ENCODE peak calls at places on chromosomes 4 and X, in ten cellular contexts. One of them, this sample, is unnamed.

GRCh38 chrX:128691872-128692271 is 639.7 kb upstream of the ACTRT1 start:
- DNase-seq in activated T-helper 1 cell treated with Interleukin-2 at 50 U/mL for 16 hours: no peak
- DNase-seq in iris pigment epithelial cell: no peak
- DNase-seq in A549: no peak
- DNase-seq in mesenteric fat pad: no peak
- DNase-seq in ELF-1: no peak
- DNase-seq in tibial nerve: no peak
- DNase-seq in DMS53: no peak
- DNase-seq in activated CD8-positive, alpha-beta memory T cell treated with anti-CD3 and anti-CD28 coated beads for 48 hours: no peak
- DNase-seq in AG04450: no peak
- DNase-seq in this sample: no peak

GRCh38 chr4:23827971-23828680 is 61.7 kb downstream of the PPARGC1A start:
- DNase-seq in ELF-1: no peak
- DNase-seq in activated T-helper 1 cell treated with Interleukin-2 at 50 U/mL for 16 hours: no peak
- DNase-seq in DMS53: no peak
- DNase-seq in AG04450: no peak
- DNase-seq in A549: no peak
- DNase-seq in activated CD8-positive, alpha-beta memory T cell treated with anti-CD3 and anti-CD28 coated beads for 48 hours: no peak
- DNase-seq in iris pigment epithelial cell: peak
- DNase-seq in mesenteric fat pad: no peak
- DNase-seq in tibial nerve: no peak
- DNase-seq in this sample: no peak

GRCh38 chrX:65266482-65266881 is 268.1 kb downstream of the LAS1L start:
- DNase-seq in iris pigment epithelial cell: no peak
- DNase-seq in ELF-1: peak
- DNase-seq in mesenteric fat pad: no peak
- DNase-seq in AG04450: no peak
- DNase-seq in tibial nerve: no peak
- DNase-seq in activated T-helper 1 cell treated with Interleukin-2 at 50 U/mL for 16 hours: no peak
- DNase-seq in DMS53: no peak
- DNase-seq in A549: no peak
- DNase-seq in activated CD8-positive, alpha-beta memory T cell treated with anti-CD3 and anti-CD28 coated beads for 48 hours: no peak
- DNase-seq in this sample: no peak

GRCh38 chr4:159060161-159060560 is 42.7 kb upstream of the RAPGEF2 start:
- DNase-seq in activated CD8-positive, alpha-beta memory T cell treated with anti-CD3 and anti-CD28 coated beads for 48 hours: no peak
- DNase-seq in mesenteric fat pad: no peak
- DNase-seq in DMS53: no peak
- DNase-seq in AG04450: no peak
- DNase-seq in activated T-helper 1 cell treated with Interleukin-2 at 50 U/mL for 16 hours: no peak
- DNase-seq in tibial nerve: no peak
- DNase-seq in A549: no peak
- DNase-seq in iris pigment epithelial cell: no peak
- DNase-seq in ELF-1: no peak
- DNase-seq in this sample: no peak

GRCh38 chrX:108610141-108610540 is 126.2 kb downstream of the IRS4 start:
- DNase-seq in tibial nerve: no peak
- DNase-seq in AG04450: no peak
- DNase-seq in A549: no peak
- DNase-seq in DMS53: no peak
- DNase-seq in mesenteric fat pad: no peak
- DNase-seq in ELF-1: no peak
- DNase-seq in activated CD8-positive, alpha-beta memory T cell treated with anti-CD3 and anti-CD28 coated beads for 48 hours: no peak
- DNase-seq in activated T-helper 1 cell treated with Interleukin-2 at 50 U/mL for 16 hours: no peak
- DNase-seq in iris pigment epithelial cell: no peak
- DNase-seq in this sample: no peak

GRCh38 chrX:82218361-82218760 is 1016.5 kb downstream of the SH3BGRL start:
- DNase-seq in tibial nerve: no peak
- DNase-seq in A549: no peak
- DNase-seq in iris pigment epithelial cell: peak
- DNase-seq in activated T-helper 1 cell treated with Interleukin-2 at 50 U/mL for 16 hours: no peak
- DNase-seq in DMS53: peak
- DNase-seq in AG04450: no peak
- DNase-seq in activated CD8-positive, alpha-beta memory T cell treated with anti-CD3 and anti-CD28 coated beads for 48 hours: no peak
- DNase-seq in ELF-1: peak
- DNase-seq in mesenteric fat pad: no peak
- DNase-seq in this sample: no peak

GRCh38 chr4:24229976-24230375 is 340.1 kb upstream of the PPARGC1A start:
- DNase-seq in iris pigment epithelial cell: peak
- DNase-seq in mesenteric fat pad: no peak
- DNase-seq in A549: no peak
- DNase-seq in activated CD8-positive, alpha-beta memory T cell treated with anti-CD3 and anti-CD28 coated beads for 48 hours: no peak
- DNase-seq in activated T-helper 1 cell treated with Interleukin-2 at 50 U/mL for 16 hours: no peak
- DNase-seq in AG04450: peak
- DNase-seq in DMS53: no peak
- DNase-seq in tibial nerve: no peak
- DNase-seq in ELF-1: no peak
- DNase-seq in this sample: no peak

GRCh38 chr4:185637162-185637875 is 102.0 kb upstream of the PDLIM3 start:
- DNase-seq in ELF-1: no peak
- DNase-seq in mesenteric fat pad: no peak
- DNase-seq in activated CD8-positive, alpha-beta memory T cell treated with anti-CD3 and anti-CD28 coated beads for 48 hours: no peak
- DNase-seq in tibial nerve: no peak
- DNase-seq in iris pigment epithelial cell: peak
- DNase-seq in DMS53: peak
- DNase-seq in A549: no peak
- DNase-seq in activated T-helper 1 cell treated with Interleukin-2 at 50 U/mL for 16 hours: no peak
- DNase-seq in AG04450: no peak
- DNase-seq in this sample: peak

GRCh38 chr4:71466775-71467174 is 128.0 kb downstream of the SLC4A4 start:
- DNase-seq in tibial nerve: no peak
- DNase-seq in activated CD8-positive, alpha-beta memory T cell treated with anti-CD3 and anti-CD28 coated beads for 48 hours: no peak
- DNase-seq in A549: no peak
- DNase-seq in AG04450: no peak
- DNase-seq in iris pigment epithelial cell: no peak
- DNase-seq in ELF-1: no peak
- DNase-seq in DMS53: peak
- DNase-seq in mesenteric fat pad: no peak
- DNase-seq in activated T-helper 1 cell treated with Interleukin-2 at 50 U/mL for 16 hours: no peak
- DNase-seq in this sample: no peak

GRCh38 chrX:45322382-45322781 is 121.7 kb upstream of the DIPK2B start:
- DNase-seq in activated CD8-positive, alpha-beta memory T cell treated with anti-CD3 and anti-CD28 coated beads for 48 hours: no peak
- DNase-seq in A549: peak
- DNase-seq in tibial nerve: peak
- DNase-seq in DMS53: peak
- DNase-seq in activated T-helper 1 cell treated with Interleukin-2 at 50 U/mL for 16 hours: no peak
- DNase-seq in ELF-1: peak
- DNase-seq in mesenteric fat pad: no peak
- DNase-seq in iris pigment epithelial cell: peak
- DNase-seq in AG04450: peak
- DNase-seq in this sample: peak

GRCh38 chr4:2060578-2061207 is 1.6 kb downstream of the NAT8L start:
- DNase-seq in activated CD8-positive, alpha-beta memory T cell treated with anti-CD3 and anti-CD28 coated beads for 48 hours: no peak
- DNase-seq in ELF-1: peak
- DNase-seq in AG04450: no peak
- DNase-seq in DMS53: peak
- DNase-seq in A549: no peak
- DNase-seq in iris pigment epithelial cell: no peak
- DNase-seq in mesenteric fat pad: no peak
- DNase-seq in tibial nerve: no peak
- DNase-seq in activated T-helper 1 cell treated with Interleukin-2 at 50 U/mL for 16 hours: no peak
- DNase-seq in this sample: no peak

GRCh38 chr4:6469898-6470501 is 2.4 kb downstream of the PPP2R2C start:
- DNase-seq in iris pigment epithelial cell: no peak
- DNase-seq in A549: peak
- DNase-seq in mesenteric fat pad: no peak
- DNase-seq in activated CD8-positive, alpha-beta memory T cell treated with anti-CD3 and anti-CD28 coated beads for 48 hours: no peak
- DNase-seq in activated T-helper 1 cell treated with Interleukin-2 at 50 U/mL for 16 hours: no peak
- DNase-seq in tibial nerve: no peak
- DNase-seq in DMS53: no peak
- DNase-seq in AG04450: no peak
- DNase-seq in ELF-1: no peak
- DNase-seq in this sample: peak

GRCh38 chr4:183471960-183472708 is 27.7 kb downstream of the CDKN2AIP start:
- DNase-seq in iris pigment epithelial cell: peak
- DNase-seq in AG04450: peak
- DNase-seq in mesenteric fat pad: peak
- DNase-seq in tibial nerve: peak
- DNase-seq in ELF-1: peak
- DNase-seq in A549: peak
- DNase-seq in DMS53: peak
- DNase-seq in activated T-helper 1 cell treated with Interleukin-2 at 50 U/mL for 16 hours: peak
- DNase-seq in activated CD8-positive, alpha-beta memory T cell treated with anti-CD3 and anti-CD28 coated beads for 48 hours: peak
- DNase-seq in this sample: peak

GRCh38 chr4:71648448-71648847 is 135.4 kb downstream of the GC start:
- DNase-seq in tibial nerve: no peak
- DNase-seq in mesenteric fat pad: no peak
- DNase-seq in activated CD8-positive, alpha-beta memory T cell treated with anti-CD3 and anti-CD28 coated beads for 48 hours: no peak
- DNase-seq in DMS53: peak
- DNase-seq in ELF-1: no peak
- DNase-seq in A549: no peak
- DNase-seq in activated T-helper 1 cell treated with Interleukin-2 at 50 U/mL for 16 hours: no peak
- DNase-seq in iris pigment epithelial cell: no peak
- DNase-seq in AG04450: no peak
- DNase-seq in this sample: no peak

GRCh38 chrX:48897157-48897620 is 379 bp downstream of the TIMM17B start:
- DNase-seq in activated T-helper 1 cell treated with Interleukin-2 at 50 U/mL for 16 hours: no peak
- DNase-seq in activated CD8-positive, alpha-beta memory T cell treated with anti-CD3 and anti-CD28 coated beads for 48 hours: no peak
- DNase-seq in DMS53: peak
- DNase-seq in A549: peak
- DNase-seq in iris pigment epithelial cell: peak
- DNase-seq in ELF-1: peak
- DNase-seq in tibial nerve: peak
- DNase-seq in mesenteric fat pad: no peak
- DNase-seq in AG04450: no peak
- DNase-seq in this sample: peak

GRCh38 chr4:173571620-173572019 is 41.6 kb upstream of the HAND2 start:
- DNase-seq in A549: no peak
- DNase-seq in activated T-helper 1 cell treated with Interleukin-2 at 50 U/mL for 16 hours: no peak
- DNase-seq in activated CD8-positive, alpha-beta memory T cell treated with anti-CD3 and anti-CD28 coated beads for 48 hours: no peak
- DNase-seq in mesenteric fat pad: no peak
- DNase-seq in iris pigment epithelial cell: no peak
- DNase-seq in ELF-1: no peak
- DNase-seq in AG04450: no peak
- DNase-seq in tibial nerve: no peak
- DNase-seq in DMS53: no peak
- DNase-seq in this sample: no peak

GRCh38 chr4:7788687-7789425 is 150.8 kb downstream of the AFAP1 start:
- DNase-seq in mesenteric fat pad: no peak
- DNase-seq in activated CD8-positive, alpha-beta memory T cell treated with anti-CD3 and anti-CD28 coated beads for 48 hours: no peak
- DNase-seq in A549: no peak
- DNase-seq in activated T-helper 1 cell treated with Interleukin-2 at 50 U/mL for 16 hours: no peak
- DNase-seq in tibial nerve: no peak
- DNase-seq in ELF-1: no peak
- DNase-seq in iris pigment epithelial cell: no peak
- DNase-seq in AG04450: no peak
- DNase-seq in DMS53: no peak
- DNase-seq in this sample: no peak

GRCh38 chr4:54658321-54659093 is 750 bp downstream of the KIT start:
- DNase-seq in iris pigment epithelial cell: peak
- DNase-seq in activated CD8-positive, alpha-beta memory T cell treated with anti-CD3 and anti-CD28 coated beads for 48 hours: no peak
- DNase-seq in AG04450: no peak
- DNase-seq in DMS53: peak
- DNase-seq in ELF-1: peak
- DNase-seq in tibial nerve: no peak
- DNase-seq in mesenteric fat pad: no peak
- DNase-seq in A549: no peak
- DNase-seq in activated T-helper 1 cell treated with Interleukin-2 at 50 U/mL for 16 hours: no peak
- DNase-seq in this sample: peak

GRCh38 chrX:130091976-130092522 is 18.2 kb downstream of the ELF4 start:
- DNase-seq in ELF-1: peak
- DNase-seq in iris pigment epithelial cell: no peak
- DNase-seq in tibial nerve: no peak
- DNase-seq in DMS53: peak
- DNase-seq in AG04450: no peak
- DNase-seq in activated CD8-positive, alpha-beta memory T cell treated with anti-CD3 and anti-CD28 coated beads for 48 hours: peak
- DNase-seq in mesenteric fat pad: no peak
- DNase-seq in A549: no peak
- DNase-seq in activated T-helper 1 cell treated with Interleukin-2 at 50 U/mL for 16 hours: peak
- DNase-seq in this sample: no peak

GRCh38 chrX:86148594-86148993 is 343 bp downstream of the DACH2 start:
- DNase-seq in tibial nerve: no peak
- DNase-seq in iris pigment epithelial cell: no peak
- DNase-seq in activated CD8-positive, alpha-beta memory T cell treated with anti-CD3 and anti-CD28 coated beads for 48 hours: no peak
- DNase-seq in activated T-helper 1 cell treated with Interleukin-2 at 50 U/mL for 16 hours: no peak
- DNase-seq in mesenteric fat pad: no peak
- DNase-seq in DMS53: peak
- DNase-seq in A549: no peak
- DNase-seq in ELF-1: peak
- DNase-seq in AG04450: no peak
- DNase-seq in this sample: no peak

GRCh38 chr4:143185253-143186107 is 763 bp downstream of the USP38 start:
- DNase-seq in mesenteric fat pad: no peak
- DNase-seq in iris pigment epithelial cell: peak
- DNase-seq in activated T-helper 1 cell treated with Interleukin-2 at 50 U/mL for 16 hours: peak
- DNase-seq in A549: no peak
- DNase-seq in activated CD8-positive, alpha-beta memory T cell treated with anti-CD3 and anti-CD28 coated beads for 48 hours: peak
- DNase-seq in ELF-1: peak
- DNase-seq in tibial nerve: no peak
- DNase-seq in AG04450: no peak
- DNase-seq in DMS53: peak
- DNase-seq in this sample: no peak

GRCh38 chr4:128286474-128287158 is 997 bp downstream of the PGRMC2 start:
- DNase-seq in mesenteric fat pad: no peak
- DNase-seq in activated CD8-positive, alpha-beta memory T cell treated with anti-CD3 and anti-CD28 coated beads for 48 hours: no peak
- DNase-seq in ELF-1: peak
- DNase-seq in tibial nerve: no peak
- DNase-seq in activated T-helper 1 cell treated with Interleukin-2 at 50 U/mL for 16 hours: no peak
- DNase-seq in DMS53: peak
- DNase-seq in iris pigment epithelial cell: peak
- DNase-seq in A549: peak
- DNase-seq in AG04450: no peak
- DNase-seq in this sample: no peak

GRCh38 chrX:84161641-84162040 is 26.4 kb downstream of the RPS6KA6 start:
- DNase-seq in tibial nerve: no peak
- DNase-seq in mesenteric fat pad: no peak
- DNase-seq in AG04450: no peak
- DNase-seq in A549: no peak
- DNase-seq in iris pigment epithelial cell: no peak
- DNase-seq in DMS53: no peak
- DNase-seq in activated CD8-positive, alpha-beta memory T cell treated with anti-CD3 and anti-CD28 coated beads for 48 hours: no peak
- DNase-seq in activated T-helper 1 cell treated with Interleukin-2 at 50 U/mL for 16 hours: no peak
- DNase-seq in ELF-1: no peak
- DNase-seq in this sample: no peak

GRCh38 chr4:99679204-99679603 is 21.6 kb upstream of the C4orf54 start:
- DNase-seq in DMS53: peak
- DNase-seq in A549: no peak
- DNase-seq in iris pigment epithelial cell: no peak
- DNase-seq in mesenteric fat pad: no peak
- DNase-seq in tibial nerve: no peak
- DNase-seq in AG04450: no peak
- DNase-seq in activated CD8-positive, alpha-beta memory T cell treated with anti-CD3 and anti-CD28 coated beads for 48 hours: no peak
- DNase-seq in ELF-1: no peak
- DNase-seq in activated T-helper 1 cell treated with Interleukin-2 at 50 U/mL for 16 hours: no peak
- DNase-seq in this sample: no peak

GRCh38 chrX:16785247-16786138 is 773 bp upstream of the TXLNG start:
- DNase-seq in tibial nerve: no peak
- DNase-seq in iris pigment epithelial cell: peak
- DNase-seq in mesenteric fat pad: no peak
- DNase-seq in AG04450: no peak
- DNase-seq in activated T-helper 1 cell treated with Interleukin-2 at 50 U/mL for 16 hours: no peak
- DNase-seq in A549: no peak
- DNase-seq in activated CD8-positive, alpha-beta memory T cell treated with anti-CD3 and anti-CD28 coated beads for 48 hours: no peak
- DNase-seq in ELF-1: no peak
- DNase-seq in DMS53: peak
- DNase-seq in this sample: peak

GRCh38 chr4:108053281-108053701 is 63.6 kb downstream of the HADH start:
- DNase-seq in activated CD8-positive, alpha-beta memory T cell treated with anti-CD3 and anti-CD28 coated beads for 48 hours: no peak
- DNase-seq in mesenteric fat pad: no peak
- DNase-seq in AG04450: no peak
- DNase-seq in A549: no peak
- DNase-seq in ELF-1: no peak
- DNase-seq in DMS53: no peak
- DNase-seq in tibial nerve: no peak
- DNase-seq in activated T-helper 1 cell treated with Interleukin-2 at 50 U/mL for 16 hours: no peak
- DNase-seq in iris pigment epithelial cell: no peak
- DNase-seq in this sample: no peak

GRCh38 chr4:89056953-89057398 is at the start of gene FAM13A:
- DNase-seq in iris pigment epithelial cell: peak
- DNase-seq in tibial nerve: peak
- DNase-seq in activated T-helper 1 cell treated with Interleukin-2 at 50 U/mL for 16 hours: no peak
- DNase-seq in mesenteric fat pad: no peak
- DNase-seq in ELF-1: peak
- DNase-seq in AG04450: peak
- DNase-seq in A549: peak
- DNase-seq in activated CD8-positive, alpha-beta memory T cell treated with anti-CD3 and anti-CD28 coated beads for 48 hours: no peak
- DNase-seq in DMS53: peak
- DNase-seq in this sample: peak

GRCh38 chr4:113682730-113683129 is 78.8 kb downstream of the CAMK2D start:
- DNase-seq in A549: no peak
- DNase-seq in DMS53: peak
- DNase-seq in mesenteric fat pad: no peak
- DNase-seq in AG04450: no peak
- DNase-seq in activated T-helper 1 cell treated with Interleukin-2 at 50 U/mL for 16 hours: no peak
- DNase-seq in tibial nerve: no peak
- DNase-seq in activated CD8-positive, alpha-beta memory T cell treated with anti-CD3 and anti-CD28 coated beads for 48 hours: no peak
- DNase-seq in iris pigment epithelial cell: peak
- DNase-seq in ELF-1: no peak
- DNase-seq in this sample: no peak